ENCODE peak calls at places on chromosomes 16 and 17, in six cellular contexts. One of them, this sample, is unnamed.

GRCh38 chr16:29909398-29909797 is 9.1 kb downstream of the ASPHD1 start:
- DNase-seq in neural crest cell: no peak
- DNase-seq in foreskin fibroblast: peak; percentile 39
- DNase-seq in SK-N-SH: no peak
- DNase-seq in tibial artery: no peak
- DNase-seq in fibroblast of pulmonary artery: peak; percentile 27
- DNase-seq in this sample: no peak

GRCh38 chr17:57623620-57624019 is 121.5 kb downstream of the CCDC182 start:
- DNase-seq in SK-N-SH: peak; percentile 83
- DNase-seq in tibial artery: no peak
- DNase-seq in fibroblast of pulmonary artery: no peak
- DNase-seq in foreskin fibroblast: no peak
- DNase-seq in neural crest cell: no peak
- DNase-seq in this sample: no peak

GRCh38 chr16:53631236-53631635 is 72.4 kb downstream of the RPGRIP1L start:
- DNase-seq in SK-N-SH: no peak
- DNase-seq in neural crest cell: no peak
- DNase-seq in fibroblast of pulmonary artery: no peak
- DNase-seq in foreskin fibroblast: no peak
- DNase-seq in tibial artery: no peak
- DNase-seq in this sample: no peak

GRCh38 chr16:89958068-89958467 is 9.5 kb downstream of the DEF8 start:
- DNase-seq in SK-N-SH: peak; percentile 93
- DNase-seq in tibial artery: peak; percentile 32
- DNase-seq in neural crest cell: peak; percentile 35
- DNase-seq in foreskin fibroblast: no peak
- DNase-seq in fibroblast of pulmonary artery: peak; percentile 23
- DNase-seq in this sample: no peak

GRCh38 chr17:59829217-59830006 is 63.3 kb downstream of the TUBD1 start:
- DNase-seq in SK-N-SH: peak; percentile 44
- DNase-seq in foreskin fibroblast: peak; percentile 89
- DNase-seq in fibroblast of pulmonary artery: peak; percentile 98
- DNase-seq in tibial artery: no peak
- DNase-seq in neural crest cell: no peak
- DNase-seq in this sample: no peak

GRCh38 chr16:73046484-73047214 is 1.3 kb downstream of the ZFHX3 start:
- DNase-seq in tibial artery: peak; percentile 24
- DNase-seq in SK-N-SH: no peak
- DNase-seq in fibroblast of pulmonary artery: no peak
- DNase-seq in neural crest cell: no peak
- DNase-seq in foreskin fibroblast: no peak
- DNase-seq in this sample: no peak

GRCh38 chr17:9648521-9649110 is 3.3 kb downstream of the USP43 start:
- DNase-seq in tibial artery: no peak
- DNase-seq in fibroblast of pulmonary artery: no peak
- DNase-seq in SK-N-SH: no peak
- DNase-seq in neural crest cell: no peak
- DNase-seq in foreskin fibroblast: no peak
- DNase-seq in this sample: no peak

GRCh38 chr17:32693135-32693897 is 183.6 kb downstream of the MYO1D start:
- DNase-seq in tibial artery: no peak
- DNase-seq in neural crest cell: no peak
- DNase-seq in fibroblast of pulmonary artery: no peak
- DNase-seq in foreskin fibroblast: no peak
- DNase-seq in SK-N-SH: peak; percentile 30
- DNase-seq in this sample: no peak

GRCh38 chr17:56597495-56597990 is 4.0 kb downstream of the NOG start:
- DNase-seq in fibroblast of pulmonary artery: no peak
- DNase-seq in tibial artery: no peak
- DNase-seq in neural crest cell: peak; percentile 26
- DNase-seq in foreskin fibroblast: no peak
- DNase-seq in SK-N-SH: peak; percentile 56
- DNase-seq in this sample: no peak

GRCh38 chr16:23006380-23006779 is 142.9 kb downstream of the USP31 start:
- DNase-seq in SK-N-SH: no peak
- DNase-seq in foreskin fibroblast: no peak
- DNase-seq in tibial artery: no peak
- DNase-seq in neural crest cell: no peak
- DNase-seq in fibroblast of pulmonary artery: no peak
- DNase-seq in this sample: no peak

GRCh38 chr16:4358831-4359561 is 7.9 kb upstream of the PAM16 start:
- DNase-seq in fibroblast of pulmonary artery: peak; percentile 46
- DNase-seq in foreskin fibroblast: no peak
- DNase-seq in SK-N-SH: peak; percentile 93
- DNase-seq in tibial artery: no peak
- DNase-seq in neural crest cell: peak; percentile 77
- DNase-seq in this sample: peak; percentile 62

GRCh38 chr16:70679653-70680494 is 6.0 kb downstream of the MTSS2 start:
- DNase-seq in foreskin fibroblast: no peak
- DNase-seq in tibial artery: no peak
- DNase-seq in fibroblast of pulmonary artery: no peak
- DNase-seq in SK-N-SH: peak; percentile 94
- DNase-seq in neural crest cell: no peak
- DNase-seq in this sample: no peak
- TF ChIP-seq CTCF in foreskin fibroblast: no peak
- TF ChIP-seq CTCF in tibial artery: peak; percentile 48
- TF ChIP-seq CTCF in fibroblast of pulmonary artery: peak; percentile 4
- TF ChIP-seq CTCF in SK-N-SH: peak; percentile 36
- TF ChIP-seq CTCF in neural crest cell: peak; percentile 64
- TF ChIP-seq CTCF in this sample: peak; percentile 21

DNA sequence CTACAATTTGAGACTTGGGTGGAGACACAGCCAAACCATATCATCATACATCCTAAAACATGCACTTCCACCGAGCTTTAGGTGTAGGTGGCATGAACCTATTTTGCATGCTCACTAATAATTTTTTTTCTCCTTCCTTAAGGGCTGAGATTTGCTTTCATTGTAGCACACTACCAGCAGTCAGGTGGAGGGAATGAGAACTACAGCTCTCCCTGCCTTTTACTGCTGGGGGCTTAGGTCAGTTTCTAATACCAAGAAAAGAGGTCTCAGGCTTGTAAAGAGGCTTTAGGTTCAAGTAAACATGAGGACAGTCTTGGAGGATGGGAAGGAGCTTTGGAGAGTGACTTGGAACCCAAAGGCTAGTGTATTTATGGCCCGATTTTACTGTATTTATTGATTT is 22.0 kb downstream of the CFAP20 start:
- DNase-seq in fibroblast of pulmonary artery: no peak
- DNase-seq in foreskin fibroblast: no peak
- DNase-seq in tibial artery: no peak
- DNase-seq in SK-N-SH: no peak
- DNase-seq in neural crest cell: no peak
- DNase-seq in this sample: no peak
- TF ChIP-seq CTCF in fibroblast of pulmonary artery: peak; percentile 14
- TF ChIP-seq CTCF in foreskin fibroblast: no peak
- TF ChIP-seq CTCF in tibial artery: no peak
- TF ChIP-seq CTCF in SK-N-SH: peak; percentile 13
- TF ChIP-seq CTCF in neural crest cell: peak; percentile 45
- TF ChIP-seq CTCF in this sample: no peak

GRCh38 chr17:80949451-80950421 is 41.9 kb upstream of the CHMP6 start:
- DNase-seq in tibial artery: no peak
- DNase-seq in fibroblast of pulmonary artery: no peak
- DNase-seq in SK-N-SH: no peak
- DNase-seq in foreskin fibroblast: no peak
- DNase-seq in neural crest cell: no peak
- DNase-seq in this sample: no peak

GRCh38 chr17:80948091-80948960 is 43.3 kb upstream of the CHMP6 start:
- DNase-seq in foreskin fibroblast: no peak
- DNase-seq in fibroblast of pulmonary artery: no peak
- DNase-seq in neural crest cell: no peak
- DNase-seq in tibial artery: peak; percentile 21
- DNase-seq in SK-N-SH: peak; percentile 27
- DNase-seq in this sample: no peak

GRCh38 chr17:80947200-80947940 is 44.3 kb upstream of the CHMP6 start:
- DNase-seq in neural crest cell: no peak
- DNase-seq in tibial artery: peak; percentile 5
- DNase-seq in SK-N-SH: no peak
- DNase-seq in foreskin fibroblast: no peak
- DNase-seq in fibroblast of pulmonary artery: no peak
- DNase-seq in this sample: no peak

GRCh38 chr17:80950466-80951120 is 41.0 kb upstream of the CHMP6 start:
- DNase-seq in neural crest cell: no peak
- DNase-seq in fibroblast of pulmonary artery: no peak
- DNase-seq in tibial artery: no peak
- DNase-seq in foreskin fibroblast: no peak
- DNase-seq in SK-N-SH: no peak
- DNase-seq in this sample: no peak

GRCh38 chr17:80948961-80949450 is 42.6 kb upstream of the CHMP6 start:
- DNase-seq in tibial artery: no peak
- DNase-seq in fibroblast of pulmonary artery: no peak
- DNase-seq in neural crest cell: no peak
- DNase-seq in SK-N-SH: peak; percentile 51
- DNase-seq in foreskin fibroblast: no peak
- DNase-seq in this sample: no peak
- TF ChIP-seq CTCF in tibial artery: no peak
- TF ChIP-seq CTCF in fibroblast of pulmonary artery: no peak
- TF ChIP-seq CTCF in neural crest cell: no peak
- TF ChIP-seq CTCF in SK-N-SH: no peak
- TF ChIP-seq CTCF in foreskin fibroblast: no peak
- TF ChIP-seq CTCF in this sample: no peak

DNA sequence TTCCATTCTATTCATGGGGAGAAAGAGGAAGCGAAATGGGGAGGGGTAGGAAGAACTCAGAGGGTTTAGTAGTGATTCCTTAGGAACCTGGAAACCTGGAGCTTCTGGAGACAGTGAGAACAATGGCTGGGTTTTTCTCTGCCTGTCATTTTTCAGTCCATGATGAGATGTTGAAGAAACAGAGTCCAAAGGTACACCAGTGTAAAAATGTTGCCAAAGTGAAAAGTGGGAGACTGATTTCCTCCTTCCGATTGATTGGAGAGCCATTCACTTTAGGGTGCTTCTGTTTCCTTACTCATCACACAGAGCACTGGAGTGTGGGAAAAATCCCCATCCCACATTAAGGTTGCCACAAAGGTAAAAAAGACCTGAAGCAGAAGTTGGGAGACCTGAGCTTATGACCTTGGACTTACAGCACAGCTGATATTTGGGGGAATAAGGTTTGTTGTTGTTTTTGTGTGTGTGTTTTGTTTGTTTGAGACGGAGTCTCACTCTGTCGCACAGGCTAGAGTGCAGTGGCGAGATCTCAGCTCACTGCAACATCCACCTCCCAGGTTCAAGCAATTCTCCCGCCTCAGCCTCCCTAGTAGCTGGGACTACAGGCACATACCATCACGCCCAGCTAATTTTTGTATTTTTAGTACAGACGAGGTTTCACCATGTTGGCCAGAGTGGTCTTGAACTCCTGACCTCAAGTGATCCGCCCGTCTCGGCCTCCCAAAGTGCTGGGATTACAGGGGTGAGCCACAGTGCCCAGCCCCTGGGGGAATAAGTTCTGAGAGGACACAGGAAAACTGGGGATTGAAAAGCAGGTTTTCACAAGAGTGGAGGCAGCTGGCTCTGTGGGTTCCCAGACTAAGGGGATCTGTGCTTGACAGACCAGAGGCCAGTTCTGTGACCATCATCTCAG is 1.4 kb upstream of the DHX8 start:
- DNase-seq in neural crest cell: no peak
- DNase-seq in fibroblast of pulmonary artery: no peak
- DNase-seq in SK-N-SH: no peak
- DNase-seq in tibial artery: no peak
- DNase-seq in foreskin fibroblast: no peak
- DNase-seq in this sample: no peak
- TF ChIP-seq CTCF in neural crest cell: no peak
- TF ChIP-seq CTCF in fibroblast of pulmonary artery: no peak
- TF ChIP-seq CTCF in SK-N-SH: no peak
- TF ChIP-seq CTCF in tibial artery: no peak
- TF ChIP-seq CTCF in foreskin fibroblast: no peak
- TF ChIP-seq CTCF in this sample: no peak

This sample was measured in D721Med.